ENCODE peak calls at places on chromosomes 4 and X, in six cellular contexts. H is H1, M is neuronal stem cell, P is IMR-90, G is mesenchymal stem cell, T is trophoblast cell. A is an unnamed sample.

GRCh38 chrX:38768079-38768478 is 33.2 kb upstream of the MID1IP1 start:
- DNase-seq in H (no peak), M (no peak), P (peak; percentile 33), G (peak; percentile 24), T (no peak), A (no peak)

GRCh38 chrX:79243691-79244090 is 99.2 kb downstream of the GPR174 start:
- DNase-seq in H (no peak), M (no peak), P (no peak), G (no peak), T (no peak), A (no peak)

GRCh38 chrX:117743469-117744251 is 372.9 kb downstream of the KLHL13 start:
- DNase-seq in H (no peak), M (no peak), P (peak; percentile 1), G (no peak), T (no peak), A (peak; percentile 40)

GRCh38 chr4:123060039-123060770 is 137.8 kb upstream of the NUDT6 start:
- DNase-seq in H (no peak), M (no peak), P (no peak), G (no peak), T (no peak), A (peak; percentile 26)

GRCh38 chr4:160129439-160129838 is 1026.6 kb downstream of the RAPGEF2 start:
- DNase-seq in H (no peak), M (no peak), P (no peak), G (peak; percentile 70), T (peak; percentile 43), A (peak; percentile 57)

GRCh38 chr4:39541987-39542632 is 14.9 kb upstream of the UGDH start:
- DNase-seq in H (no peak), M (no peak), P (no peak), G (no peak), T (no peak), A (no peak)

GRCh38 chr4:142845293-142846070 is 619 bp downstream of the INPP4B start:
- DNase-seq in H (no peak), M (peak; percentile 29), P (no peak), G (peak; percentile 19), T (no peak), A (peak; percentile 47)

GRCh38 chrX:115582871-115583729 is 22.1 kb downstream of the PLS3 start:
- DNase-seq in H (no peak), M (no peak), P (peak; percentile 69), G (peak; percentile 39), T (peak; percentile 64), A (peak; percentile 83)

GRCh38 chrX:106894978-106895452 is 8.1 kb downstream of the RIPPLY1 start:
- DNase-seq in H (no peak), M (no peak), P (peak; percentile 76), G (peak; percentile 64), T (no peak), A (peak; percentile 4)

GRCh38 chr4:46258436-46258835 is 131.5 kb downstream of the GABRA2 start:
- DNase-seq in H (no peak), M (no peak), P (no peak), G (no peak), T (no peak), A (no peak)

GRCh38 chrX:11386001-11386523 is 92.8 kb downstream of the AMELX start:
- DNase-seq in H (no peak), M (no peak), P (peak; percentile 75), G (peak; percentile 44), T (peak; percentile 89), A (no peak)

GRCh38 chrX:64394874-64395567 is at the start of gene MTMR8:
- DNase-seq in H (peak; percentile 60), M (peak; percentile 54), P (no peak), G (peak; percentile 31), T (peak; percentile 12), A (peak; percentile 88)

GRCh38 chrX:116872931-116873330 is 410.2 kb upstream of the CT83 start:
- DNase-seq in H (no peak), M (no peak), P (no peak), G (no peak), T (peak; percentile 2), A (no peak)

GRCh38 chr4:156781852-156782251 is 189.7 kb downstream of the PDGFC start:
- DNase-seq in H (no peak), M (no peak), P (peak; percentile 40), G (peak; percentile 34), T (no peak), A (no peak)

GRCh38 chr4:74947798-74948197 is 14.9 kb downstream of the PARM1 start:
- DNase-seq in H (no peak), M (no peak), P (no peak), G (no peak), T (no peak), A (no peak)

GRCh38 chrX:23890933-23891332 is 16.8 kb downstream of the APOO start:
- DNase-seq in H (no peak), M (no peak), P (no peak), G (peak; percentile 19), T (no peak), A (no peak)

GRCh38 chr4:71093745-71094144 is 100.3 kb downstream of the DCK start:
- DNase-seq in H (no peak), M (no peak), P (no peak), G (no peak), T (no peak), A (no peak)

GRCh38 chr4:1238676-1239000 is 10.3 kb downstream of the CTBP1 start:
- DNase-seq in H (no peak), M (no peak), P (no peak), G (no peak), T (no peak), A (no peak)

GRCh38 chr4:88008624-88009235 is 1.3 kb downstream of the PKD2 start:
- DNase-seq in H (no peak), M (no peak), P (no peak), G (peak; percentile 55), T (peak; percentile 33), A (no peak)

GRCh38 chr4:108036252-108036651 is 46.6 kb downstream of the HADH start:
- DNase-seq in H (no peak), M (no peak), P (no peak), G (no peak), T (no peak), A (no peak)

GRCh38 chrX:39065051-39065871 is 264.0 kb downstream of the MID1IP1 start:
- DNase-seq in H (peak; percentile 19), M (peak; percentile 61), P (no peak), G (no peak), T (no peak), A (peak; percentile 93)

GRCh38 chr4:156751486-156751885 is 220.1 kb downstream of the PDGFC start:
- DNase-seq in H (no peak), M (no peak), P (peak; percentile 42), G (peak; percentile 53), T (no peak), A (no peak)

GRCh38 chr4:129926936-129927335 is 831.0 kb downstream of the C4orf33 start:
- DNase-seq in H (no peak), M (no peak), P (no peak), G (no peak), T (no peak), A (peak; percentile 10)

DNA sequence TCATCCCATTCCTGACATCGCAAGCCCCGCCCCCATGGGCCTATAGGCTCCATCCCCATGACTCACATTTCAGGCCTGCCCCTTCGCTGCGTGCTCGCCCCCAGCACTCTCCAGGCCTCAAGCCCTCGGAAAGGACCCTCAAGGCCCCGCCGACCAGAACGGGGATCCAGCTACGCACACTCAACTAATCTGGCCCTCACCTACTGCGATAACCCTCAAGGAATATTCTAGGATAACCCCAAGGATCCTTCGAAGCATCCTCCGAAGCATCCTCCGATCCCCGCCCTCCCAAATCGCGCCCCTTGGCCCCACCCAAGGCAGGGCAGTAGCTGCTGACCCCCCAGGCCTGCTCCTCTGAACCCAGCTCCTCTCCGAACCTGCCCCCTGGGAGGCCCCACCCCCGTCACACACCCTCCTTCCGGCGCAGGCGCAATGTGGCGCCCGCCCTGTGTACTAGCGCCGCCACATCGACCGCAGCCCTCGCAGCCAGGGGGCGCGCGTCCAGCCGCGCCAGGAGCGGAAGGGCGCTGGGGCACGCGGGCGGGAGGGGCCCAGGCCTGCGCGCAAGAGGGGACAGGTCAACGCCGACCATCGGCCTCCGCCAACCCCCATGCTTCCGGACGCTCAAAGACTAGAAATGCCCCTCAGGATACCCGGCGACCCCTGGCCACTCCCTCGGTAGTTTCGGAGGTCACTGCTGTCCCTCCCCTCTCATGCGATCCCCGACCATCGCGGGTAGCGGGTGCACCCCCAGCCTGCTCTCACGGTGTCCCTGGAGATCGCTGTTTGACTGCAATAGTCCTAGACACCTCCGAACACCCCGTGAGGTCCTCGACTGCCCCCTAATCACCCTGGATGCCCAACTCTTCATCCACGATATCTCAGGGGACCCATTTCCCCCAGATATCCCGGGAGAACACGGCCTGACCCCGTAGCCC is 6.4 kb upstream of the MAGIX start:
- DNase-seq in H (no peak), M (peak; percentile 69), P (peak; percentile 85), G (peak; percentile 91), T (peak; percentile 64), A (peak; percentile 94)
- H3K36me3 ChIP-seq in H (no peaks in the 10 kb centered on the region), M (no peaks in the 10 kb centered on the region), P (no peaks in the 10 kb centered on the region), G (no peaks in the 10 kb centered on the region), T (no peaks in the 10 kb centered on the region), A (no peaks in the 10 kb centered on the region)

GRCh38 chrX:72366746-72367145 is 61.0 kb upstream of the CITED1 start:
- DNase-seq in H (no peak), M (no peak), P (no peak), G (no peak), T (no peak), A (no peak)
- H3K27me3 ChIP-seq in H (no peaks in the 10 kb centered on the region), M (no peaks in the 10 kb centered on the region), P (peaks cover 29% of the 10 kb centered on the region), G (peaks cover 54% of the 10 kb centered on the region), T (no peaks in the 10 kb centered on the region), A (no peaks in the 10 kb centered on the region)

GRCh38 chr4:121150486-121150885 is 13.6 kb downstream of the TNIP3 start:
- DNase-seq in H (no peak), M (no peak), P (no peak), G (no peak), T (no peak), A (no peak)
- H2BK120ac ChIP-seq in H (no peak overlapping the region), M (no peak overlapping the region), P (no peak overlapping the region), G (no peak overlapping the region), T (no peak overlapping the region), A (no peak overlapping the region)

GRCh38 chr4:26420903-26421302 is 69.4 kb downstream of the CCKAR start:
- DNase-seq in H (no peak), M (no peak), P (peak; percentile 56), G (peak; percentile 50), T (no peak), A (no peak)
- H3K36me3 ChIP-seq in H (peaks cover 24% of the 10 kb centered on the region), M (peaks cover 70% of the 10 kb centered on the region), P (peaks cover 22% of the 10 kb centered on the region), G (peaks cover 8% of the 10 kb centered on the region), T (peaks cover 7% of the 10 kb centered on the region), A (no peaks in the 10 kb centered on the region)

DNA sequence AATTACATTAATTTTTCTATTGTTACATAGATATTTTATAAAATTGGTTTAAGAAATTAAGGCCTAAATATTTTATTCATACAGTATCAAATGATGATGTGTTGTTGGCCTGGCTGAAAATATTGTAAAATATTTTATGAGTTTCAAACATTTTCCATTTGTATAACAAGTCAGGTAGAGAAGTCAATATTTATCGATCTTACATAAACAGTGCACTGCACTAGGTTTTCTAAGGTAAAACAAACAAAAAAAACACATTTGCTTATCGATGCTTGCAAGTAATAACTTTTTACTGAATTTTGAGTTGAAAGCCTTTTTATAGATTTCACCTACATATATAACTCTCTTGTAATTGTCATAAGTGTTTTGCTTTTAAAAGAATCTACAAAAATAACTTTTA is 7.2 kb upstream of the TTC29 start:
- DNase-seq in H (no peak), M (no peak), P (no peak), G (no peak), T (no peak), A (no peak)
- H3K27me3 ChIP-seq in H (no peaks in the 10 kb centered on the region), M (no peaks in the 10 kb centered on the region), P (peaks cover 2% of the 10 kb centered on the region), G (peaks cover 5% of the 10 kb centered on the region), T (no peaks in the 10 kb centered on the region), A (no peaks in the 10 kb centered on the region)

GRCh38 chr4:164799410-164799809 is 45.5 kb downstream of the SMIM31 start:
- DNase-seq in H (peak; percentile 36), M (peak; percentile 20), P (no peak), G (no peak), T (no peak), A (no peak)
- H2BK120ac ChIP-seq in H (no peak overlapping the region), M (no peak overlapping the region), P (no peak overlapping the region), G (no peak overlapping the region), T (no peak overlapping the region), A (no peak overlapping the region)